ENCODE peak calls at places on chromosome 9, in five cellular contexts. M, K, H, S and C are unnamed samples.

GRCh38 chr9:127194881-127195713 is 69.5 kb upstream of the GARNL3 start:
- DNase-seq in M (no peak), S (no peak), H (no peak), K (no peak), C (peak; percentile 38)

GRCh38 chr9:32251539-32251938 is 132.9 kb upstream of the ACO1 start:
- DNase-seq in M (peak; percentile 54), K (no peak), H (peak; percentile 3), S (no peak), C (no peak)

GRCh38 chr9:92641092-92641809 is 28.7 kb downstream of the IPPK start:
- DNase-seq in M (no peak), S (peak; percentile 23), H (no peak), K (no peak), C (no peak)

GRCh38 chr9:87816041-87816440 is 66.6 kb upstream of the SPATA31E1 start:
- DNase-seq in S (no peak), H (no peak), K (no peak), M (no peak), C (no peak)

GRCh38 chr9:99305820-99306811 is 84.0 kb downstream of the SEC61B start:
- DNase-seq in S (no peak), H (no peak), K (no peak), M (no peak), C (no peak)

GRCh38 chr9:134661791-134662142 is 20.2 kb downstream of the COL5A1 start:
- DNase-seq in H (no peak), S (no peak), K (peak; percentile 83), M (no peak), C (no peak)

GRCh38 chr9:130561056-130561455 is 18.3 kb upstream of the FUBP3 start:
- DNase-seq in S (no peak), M (peak; percentile 37), K (no peak), H (no peak), C (peak; percentile 35)

GRCh38 chr9:84669293-84670105 is at the start of gene NTRK2:
- DNase-seq in H (no peak), S (peak; percentile 60), M (no peak), K (no peak), C (no peak)

GRCh38 chr9:71791875-71792274 is 23.6 kb upstream of the CEMIP2 start:
- DNase-seq in H (no peak), K (no peak), M (no peak), S (no peak), C (no peak)

GRCh38 chr9:130607640-130608420 is 28.5 kb downstream of the FUBP3 start:
- DNase-seq in M (no peak), H (no peak), K (no peak), S (no peak), C (no peak)

GRCh38 chr9:110049699-110050450 is 158.1 kb downstream of the C9orf152 start:
- DNase-seq in K (no peak), H (no peak), S (no peak), M (peak; percentile 30), C (no peak)

GRCh38 chr9:9016597-9016996 is 1217.0 kb upstream of the DMAC1 start:
- DNase-seq in S (no peak), K (no peak), H (no peak), M (no peak), C (no peak)

GRCh38 chr9:18754537-18754936 is 278.5 kb downstream of the SAXO1 start:
- DNase-seq in M (no peak), S (no peak), K (no peak), H (no peak), C (no peak)